ENCODE peak calls at places on chromosomes 6 and 20, in four cellular contexts. C is RWPE1, O is A549, B is activated B cell treated with CpG ODN at 0.5 μM for 24 hours. G is an unnamed sample.

GRCh38 chr6:15663057-15663638 is 320 bp upstream of the DTNBP1 start:
- DNase-seq in C (peak; percentile 91), O (peak; percentile 54), B (no peak), G (no peak)

GRCh38 chr6:35044771-35045275 is 96.3 kb downstream of the TCP11 start:
- DNase-seq in C (no peak), O (no peak), B (no peak), G (no peak)

GRCh38 chr20:64065973-64066341 is 3.0 kb downstream of the TCEA2 start:
- DNase-seq in C (peak; percentile 85), O (peak; percentile 61), B (peak; percentile 40), G (no peak)

GRCh38 chr20:20666359-20666758 is 46.1 kb downstream of the RALGAPA2 start:
- DNase-seq in C (no peak), O (no peak), B (no peak), G (no peak)

GRCh38 chr20:36468149-36469000 is 72.9 kb upstream of the MYL9 start:
- DNase-seq in C (no peak), O (peak; percentile 59), B (no peak), G (no peak)

GRCh38 chr20:57145089-57145631 is 121.3 kb downstream of the BMP7 start:
- DNase-seq in C (no peak), O (no peak), B (no peak), G (no peak)

GRCh38 chr6:138914701-138915100 is 73.4 kb downstream of the REPS1 start:
- DNase-seq in C (peak; percentile 50), O (no peak), B (no peak), G (no peak)

GRCh38 chr6:155248021-155249001 is 15.5 kb upstream of the CLDN20 start:
- DNase-seq in C (peak; percentile 73), O (peak; percentile 50), B (no peak), G (no peak)

GRCh38 chr20:45058168-45058850 is 42.6 kb downstream of the KCNS1 start:
- DNase-seq in C (no peak), O (no peak), B (no peak), G (no peak)

GRCh38 chr20:44467289-44467883 is 8.3 kb upstream of the TTPAL start:
- DNase-seq in C (no peak), O (no peak), B (no peak), G (no peak)

GRCh38 chr20:59431014-59431413 is 130.6 kb downstream of the EDN3 start:
- DNase-seq in C (no peak), O (no peak), B (no peak), G (no peak)

GRCh38 chr20:41185013-41185757 is 47.8 kb downstream of the PLCG1 start:
- DNase-seq in C (no peak), O (no peak), B (no peak), G (peak; percentile 32)

GRCh38 chr6:8904754-8905153 is 469.4 kb upstream of the SLC35B3 start:
- DNase-seq in C (no peak), O (peak; percentile 2), B (no peak), G (no peak)

GRCh38 chr6:2225422-2226392 is 19.7 kb downstream of the GMDS start:
- DNase-seq in C (peak; percentile 25), O (peak; percentile 21), B (no peak), G (no peak)

GRCh38 chr6:3701631-3702030 is 49.9 kb downstream of the PXDC1 start:
- DNase-seq in C (no peak), O (no peak), B (no peak), G (no peak)

GRCh38 chr6:75605635-75606034 is 4.0 kb downstream of the SENP6 start:
- DNase-seq in C (no peak), O (no peak), B (no peak), G (no peak)

GRCh38 chr6:7727951-7728854 is 2.3 kb downstream of the BMP6 start:
- DNase-seq in C (no peak), O (peak; percentile 45), B (peak; percentile 23), G (no peak)

GRCh38 chr20:1535420-1536175 is 21.9 kb downstream of the SIRPD start:
- DNase-seq in C (no peak), O (no peak), B (no peak), G (no peak)

GRCh38 chr20:1537731-1538058 is 19.8 kb downstream of the SIRPD start:
- DNase-seq in C (no peak), O (no peak), B (no peak), G (no peak)

GRCh38 chr20:1536893-1537730 is 20.4 kb downstream of the SIRPD start:
- DNase-seq in C (no peak), O (no peak), B (no peak), G (no peak)

GRCh38 chr20:1528811-1529210 is 28.7 kb downstream of the SIRPD start:
- DNase-seq in C (peak; percentile 17), O (no peak), B (no peak), G (no peak)

GRCh38 chr20:1533059-1533458 is 24.4 kb downstream of the SIRPD start:
- DNase-seq in C (no peak), O (peak; percentile 16), B (no peak), G (no peak)
- TF ChIP-seq CTCF in C (no peak), O (peak; percentile 7), B (no peak), G (no peak)

GRCh38 chr6:39411465-39411864 is 89.0 kb upstream of the KCNK16 start:
- DNase-seq in C (no peak), O (no peak), B (no peak), G (no peak)

GRCh38 chr6:39411001-39411400 is 88.5 kb upstream of the KCNK16 start:
- DNase-seq in C (no peak), O (no peak), B (no peak), G (no peak)

GRCh38 chr6:39407446-39407993 is 85.0 kb upstream of the KCNK16 start:
- DNase-seq in C (no peak), O (no peak), B (no peak), G (no peak)

GRCh38 chr6:39404312-39404711 is 81.8 kb upstream of the KCNK16 start:
- DNase-seq in C (no peak), O (no peak), B (no peak), G (no peak)

DNA sequence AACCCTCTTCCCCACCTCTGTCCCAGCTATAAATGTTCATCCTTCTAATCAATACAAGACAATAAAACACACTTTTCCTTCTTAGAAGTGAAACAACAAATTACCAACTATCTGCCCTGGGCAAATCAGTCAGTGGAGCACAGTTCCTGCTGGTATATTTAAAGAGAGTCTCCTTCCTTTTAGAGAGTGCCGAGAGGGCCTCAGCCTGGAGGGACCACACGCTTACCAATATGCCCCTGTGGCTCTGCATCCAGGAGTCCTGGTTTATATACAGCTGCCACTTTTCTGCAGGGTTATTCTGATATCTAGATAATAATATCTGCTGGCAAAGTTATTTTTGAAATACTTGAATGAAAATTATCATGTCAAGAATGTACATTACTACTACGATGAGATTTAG is 87.4 kb upstream of the KCNK16 start:
- DNase-seq in C (no peak), O (no peak), B (no peak), G (no peak)
- TF ChIP-seq CTCF in C (no peak), O (no peak), B (no peak), G (no peak)

GRCh38 chr20:31392836-31393235 is 2.4 kb upstream of the DEFB119 start:
- DNase-seq in C (no peak), O (no peak), B (no peak), G (no peak)

GRCh38 chr20:31394900-31395299 is 4.5 kb upstream of the DEFB119 start:
- DNase-seq in C (no peak), O (no peak), B (no peak), G (no peak)

GRCh38 chr20:31390490-31390889 is at the start of gene DEFB119:
- DNase-seq in C (no peak), O (no peak), B (no peak), G (no peak)
- TF ChIP-seq CTCF in C (no peak), O (no peak), B (no peak), G (no peak)

GRCh38 chr20:47295921-47296426 is 60.5 kb downstream of the ZMYND8 start:
- DNase-seq in C (no peak), O (peak; percentile 84), B (no peak), G (no peak)

GRCh38 chr20:47300071-47300470 is 56.4 kb downstream of the ZMYND8 start:
- DNase-seq in C (no peak), O (no peak), B (no peak), G (no peak)

GRCh38 chr20:47298624-47299023 is 57.9 kb downstream of the ZMYND8 start:
- DNase-seq in C (no peak), O (no peak), B (no peak), G (no peak)

GRCh38 chr20:47297746-47298145 is 58.8 kb downstream of the ZMYND8 start:
- DNase-seq in C (no peak), O (no peak), B (no peak), G (no peak)

DNA sequence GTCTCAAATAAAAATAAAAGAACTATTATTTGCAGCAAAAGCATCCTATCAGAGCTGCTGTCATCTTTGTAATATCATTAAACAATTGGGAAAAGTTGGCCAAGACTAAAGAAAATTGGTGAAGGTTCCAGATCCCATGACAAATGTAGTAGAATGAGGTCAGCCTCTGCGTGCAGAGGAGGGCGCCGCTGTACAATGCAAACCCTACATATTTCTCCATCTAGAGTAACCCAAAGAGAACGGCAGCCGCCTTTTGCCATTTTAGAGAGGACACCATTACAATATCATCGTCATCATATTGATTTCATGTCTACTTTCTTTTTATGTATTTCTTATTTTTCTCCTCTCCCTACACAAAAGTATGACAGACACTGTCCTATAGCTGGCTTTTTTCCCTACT is 59.5 kb downstream of the ZMYND8 start:
- DNase-seq in C (no peak), O (peak; percentile 44), B (no peak), G (no peak)
- TF ChIP-seq CTCF in C (no peak), O (peak; percentile 23), B (no peak), G (no peak)

DNA sequence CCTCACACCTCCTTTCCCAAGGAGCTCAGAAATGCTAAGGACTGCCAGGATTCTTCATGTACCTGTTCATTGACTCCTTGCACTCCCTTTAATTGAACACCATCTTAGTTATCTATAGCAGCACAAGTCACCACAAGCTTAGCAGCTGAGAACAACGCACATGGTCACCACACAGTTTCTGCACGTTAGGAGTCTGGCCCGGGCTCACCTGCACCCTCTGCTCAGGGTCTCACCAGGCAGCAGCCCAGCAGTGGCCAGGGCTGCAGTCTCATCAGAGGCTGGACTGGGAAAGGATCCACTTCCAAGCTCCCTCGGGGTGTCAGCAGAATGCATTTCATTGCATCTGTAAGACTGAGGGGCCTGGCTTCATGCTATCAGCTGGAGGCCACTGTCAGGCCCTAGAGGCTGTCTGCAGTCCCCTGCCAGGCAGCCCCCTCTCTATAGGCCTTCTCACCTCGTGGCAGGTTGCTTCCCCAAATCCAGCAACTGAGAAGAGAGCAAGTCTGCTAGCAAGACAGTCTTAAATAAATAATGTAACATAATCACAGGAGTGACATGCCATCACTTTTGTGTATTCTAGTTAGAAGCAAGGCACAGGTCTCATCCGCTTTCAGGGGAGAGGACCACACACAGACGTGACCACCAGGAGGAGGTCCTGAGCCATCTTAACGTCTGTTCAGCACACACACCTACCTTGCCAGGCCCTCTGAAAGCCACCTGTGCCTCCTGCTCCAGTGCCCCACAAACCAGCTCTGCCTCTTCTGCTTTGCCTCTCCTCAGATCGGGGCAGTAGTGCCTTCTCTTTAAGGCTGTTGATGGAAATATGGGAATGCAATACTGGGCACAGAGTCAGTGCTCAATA is 165.2 kb upstream of the CST7 start:
- DNase-seq in C (no peak), O (peak; percentile 19), B (no peak), G (no peak)
- TF ChIP-seq CTCF in C (no peak), O (no peak), B (no peak), G (no peak)

GRCh38 chr6:89618026-89618425 is 20.5 kb downstream of the LYRM2 start:
- DNase-seq in C (no peak), O (no peak), B (no peak), G (no peak)
- TF ChIP-seq CTCF in C (no peak), O (no peak), B (no peak), G (no peak)